ENCODE peak calls at places on chromosomes 4 and X, in nine cellular contexts. A is GM23248, C is HCT116, P is MM.1S, V is OCI-LY7, M is fibroblast of lung, Z is neural progenitor cell, S is PC-3, U is Karpas-422. N is an unnamed sample.
A peak's percentile ranks its signal among the peaks of the same experiment; 100 is the strongest.

GRCh38 chr4:25253072-25253447 is 19.2 kb downstream of the PI4K2B start:
- DNase-seq in A (no peak), C (no peak), P (no peak), V (no peak), M (no peak), Z (no peak), S (peak; percentile 14), U (no peak), N (no peak)

GRCh38 chr4:47647544-47647943 is 162.5 kb downstream of the ATP10D start:
- DNase-seq in A (no peak), C (no peak), P (no peak), V (no peak), M (no peak), Z (no peak), S (no peak), U (no peak), N (no peak)

GRCh38 chr4:169201144-169202124 is 69.3 kb downstream of the SH3RF1 start:
- DNase-seq in A (peak; percentile 60), C (no peak), P (no peak), V (no peak), M (peak; percentile 42), Z (no peak), S (no peak), U (no peak), N (no peak)

GRCh38 chr4:109978704-109979103 is 66.0 kb downstream of the EGF start:
- DNase-seq in A (no peak), C (no peak), P (no peak), V (no peak), M (no peak), Z (peak; percentile 58), S (no peak), U (no peak), N (no peak)

GRCh38 chrX:34132028-34132427 is at the start of gene FAM47A:
- DNase-seq in A (no peak), C (no peak), P (no peak), V (no peak), M (no peak), Z (no peak), S (no peak), U (no peak), N (no peak)

GRCh38 chrX:28585767-28586166 is 1.5 kb upstream of the IL1RAPL1 start:
- DNase-seq in A (no peak), C (no peak), P (no peak), V (no peak), M (no peak), Z (peak; percentile 19), S (no peak), U (no peak), N (no peak)

GRCh38 chr4:138320856-138321255 is 78.7 kb upstream of the SLC7A11 start:
- DNase-seq in A (no peak), C (no peak), P (no peak), V (no peak), M (no peak), Z (no peak), S (no peak), U (no peak), N (no peak)

GRCh38 chr4:47315346-47315745 is 148.2 kb downstream of the COMMD8 start:
- DNase-seq in A (peak; percentile 22), C (no peak), P (no peak), V (no peak), M (peak; percentile 79), Z (no peak), S (peak; percentile 59), U (no peak), N (no peak)

GRCh38 chrX:22594771-22595170 is 322.1 kb downstream of the CBLL2 start:
- DNase-seq in A (no peak), C (no peak), P (no peak), V (no peak), M (no peak), Z (no peak), S (no peak), U (no peak), N (no peak)

GRCh38 chrX:39755152-39756032 is 342.4 kb downstream of the BCOR start:
- DNase-seq in A (peak; percentile 93), C (peak; percentile 85), P (no peak), V (peak; percentile 75), M (peak; percentile 93), Z (peak; percentile 68), S (peak; percentile 97), U (peak; percentile 5), N (no peak)

GRCh38 chr4:33980361-33980760 is 2264.0 kb downstream of the ARAP2 start:
- DNase-seq in A (no peak), C (no peak), P (no peak), V (no peak), M (no peak), Z (no peak), S (no peak), U (no peak), N (no peak)

GRCh38 chrX:110397353-110397752 is 38.7 kb downstream of the RTL9 start:
- DNase-seq in A (peak; percentile 29), C (no peak), P (no peak), V (no peak), M (no peak), Z (no peak), S (peak; percentile 36), U (no peak), N (no peak)

GRCh38 chr4:94131212-94131611 is 76.5 kb upstream of the SMARCAD1 start:
- DNase-seq in A (peak; percentile 13), C (no peak), P (no peak), V (no peak), M (no peak), Z (no peak), S (peak; percentile 64), U (no peak), N (no peak)

GRCh38 chr4:42278709-42279324 is 118.5 kb upstream of the SHISA3 start:
- DNase-seq in A (no peak), C (no peak), P (no peak), V (no peak), M (no peak), Z (no peak), S (no peak), U (no peak), N (no peak)

GRCh38 chr4:20883677-20884076 is 183.4 kb downstream of the PACRGL start:
- DNase-seq in A (no peak), C (no peak), P (no peak), V (no peak), M (no peak), Z (no peak), S (no peak), U (no peak), N (no peak)

GRCh38 chr4:6959261-6959660 is 49.6 kb downstream of the TBC1D14 start:
- DNase-seq in A (no peak), C (no peak), P (no peak), V (no peak), M (no peak), Z (no peak), S (no peak), U (no peak), N (no peak)
- H4K20me1 ChIP-seq in A (no peaks in the 10 kb centered on the region), C (no peaks in the 10 kb centered on the region), P (no peaks in the 10 kb centered on the region), V (no peaks in the 10 kb centered on the region), M (no peaks in the 10 kb centered on the region), Z (peaks cover 92% of the 10 kb centered on the region), S (no peaks in the 10 kb centered on the region), U (peaks cover 35% of the 10 kb centered on the region), N (peaks cover 57% of the 10 kb centered on the region)

GRCh38 chrX:2711441-2711840 is 20.3 kb downstream of the CD99 start:
- DNase-seq in A (no peak), C (no peak), P (no peak), V (no peak), M (no peak), Z (no peak), S (no peak), U (no peak), N (no peak)

GRCh38 chrX:2715066-2715600 is 24.0 kb downstream of the CD99 start:
- DNase-seq in A (no peak), C (no peak), P (no peak), V (no peak), M (no peak), Z (no peak), S (no peak), U (no peak), N (peak; percentile 70)

GRCh38 chrX:2712428-2712827 is 21.3 kb downstream of the CD99 start:
- DNase-seq in A (no peak), C (no peak), P (no peak), V (no peak), M (no peak), Z (no peak), S (no peak), U (no peak), N (peak; percentile 54)

GRCh38 chrX:2714551-2714950 is 23.5 kb downstream of the CD99 start:
- DNase-seq in A (no peak), C (no peak), P (no peak), V (peak; percentile 26), M (no peak), Z (no peak), S (no peak), U (no peak), N (peak; percentile 74)

GRCh38 chrX:2712890-2713860 is 22.1 kb downstream of the CD99 start:
- DNase-seq in A (no peak), C (no peak), P (no peak), V (peak; percentile 80), M (no peak), Z (no peak), S (no peak), U (no peak), N (peak; percentile 89)
- H3K4me1 ChIP-seq in A (peaks cover 15% of the 10 kb centered on the region), C (peaks cover 7% of the 10 kb centered on the region), P (no peaks in the 10 kb centered on the region), V (peaks cover 55% of the 10 kb centered on the region), M (peaks cover 14% of the 10 kb centered on the region), Z (peaks cover 8% of the 10 kb centered on the region), S (peaks cover 27% of the 10 kb centered on the region), U (peaks cover 24% of the 10 kb centered on the region), N (peaks cover 100% of the 10 kb centered on the region)

DNA sequence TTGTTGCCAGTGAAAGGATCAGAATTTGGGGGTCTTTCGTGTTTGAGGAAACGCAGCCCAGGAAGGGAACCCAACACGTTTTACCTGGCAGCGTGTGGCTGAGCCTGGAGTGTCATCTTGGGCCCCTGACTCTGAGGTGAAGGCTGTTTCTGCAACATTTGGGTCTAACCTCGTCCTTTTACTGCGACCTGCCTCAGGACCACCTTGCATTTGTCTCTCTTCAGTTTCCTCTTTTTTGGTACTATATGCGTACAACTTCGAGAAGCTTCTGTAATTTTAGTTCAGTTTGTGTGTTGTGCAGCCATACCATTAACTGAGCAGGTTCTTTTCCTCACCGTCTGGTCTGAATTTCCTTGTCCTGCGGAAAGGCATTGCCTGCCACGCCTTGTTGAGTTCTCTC is 61.5 kb downstream of the TMEM131L start:
- DNase-seq in A (no peak), C (no peak), P (no peak), V (peak; percentile 27), M (no peak), Z (no peak), S (no peak), U (peak; percentile 56), N (no peak)
- H4K20me1 ChIP-seq in A (no peaks in the 10 kb centered on the region), C (no peaks in the 10 kb centered on the region), P (no peaks in the 10 kb centered on the region), V (peaks cover 67% of the 10 kb centered on the region), M (no peaks in the 10 kb centered on the region), Z (no peaks in the 10 kb centered on the region), S (no peaks in the 10 kb centered on the region), U (peaks cover 63% of the 10 kb centered on the region), N (peaks cover 73% of the 10 kb centered on the region)

DNA sequence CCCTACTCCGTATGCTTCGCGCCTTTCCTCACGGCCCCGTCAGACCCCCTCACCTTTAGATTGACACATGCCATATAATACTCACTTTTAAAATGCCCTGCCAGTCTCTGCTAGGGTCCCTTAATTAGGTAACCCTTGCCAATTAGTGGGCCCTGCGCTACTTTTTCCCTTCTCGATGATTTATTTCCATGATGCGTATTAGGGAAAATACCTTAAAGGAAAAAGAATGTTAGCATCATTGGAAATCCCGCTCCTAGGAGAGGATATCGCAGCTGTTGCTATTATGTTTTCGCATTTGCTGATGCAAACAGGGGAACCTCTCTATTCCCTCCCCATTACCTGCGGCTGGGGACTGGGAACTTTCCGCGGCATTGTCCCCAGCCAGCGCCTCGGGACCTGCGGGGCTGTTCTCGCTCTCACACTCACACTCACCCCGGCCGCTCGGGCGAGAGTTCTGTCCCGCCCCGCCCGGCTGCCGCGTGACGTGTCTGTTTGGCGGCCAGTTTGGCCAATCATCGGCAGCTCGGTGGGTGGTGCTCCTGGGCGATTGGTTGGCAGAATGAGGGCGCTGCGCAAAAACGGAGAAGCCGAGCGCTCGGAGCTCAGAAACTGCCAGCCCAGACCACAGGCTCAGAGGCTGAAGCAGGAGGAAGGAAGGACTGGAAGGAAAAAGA is at the start of gene PCDH10:
- DNase-seq in A (peak; percentile 91), C (no peak), P (peak; percentile 91), V (no peak), M (peak; percentile 95), Z (peak; percentile 96), S (peak; percentile 85), U (no peak), N (peak; percentile 32)
- H3K4me1 ChIP-seq in A (peaks cover 7% of the 10 kb centered on the region), C (no peaks in the 10 kb centered on the region), P (no peaks in the 10 kb centered on the region), V (no peaks in the 10 kb centered on the region), M (peaks cover 5% of the 10 kb centered on the region), Z (peaks cover 21% of the 10 kb centered on the region), S (no peaks in the 10 kb centered on the region), U (no peaks in the 10 kb centered on the region), N (peaks cover 22% of the 10 kb centered on the region)

N was measured in DND-41.